ENCODE peak calls at places on chromosomes 7 and 10, in seven cellular contexts. N is endothelial cell, U is psoas muscle, K is GM12865, B is IMR-90, J is heart left ventricle, M is left ventricle myocardium inferior. Y is an unnamed sample.

GRCh38 chr10:73183882-73184281 is 16.0 kb downstream of the FAM149B1 start:
- DNase-seq in N (no peak), U (no peak), K (no peak), B (peak), J (no peak), M (no peak), Y (no peak)

GRCh38 chr7:50538478-50538877 is 26.7 kb downstream of the DDC start:
- DNase-seq in N (no peak), U (no peak), K (no peak), B (no peak), J (no peak), M (no peak), Y (no peak)

GRCh38 chr10:17240617-17241016 is 12.6 kb downstream of the VIM start:
- DNase-seq in N (no peak), U (no peak), K (no peak), B (no peak), J (no peak), M (no peak), Y (no peak)

GRCh38 chr10:128263891-128264688 is 137.9 kb upstream of the MKI67 start:
- DNase-seq in N (peak), U (peak), K (peak), B (peak), J (peak), M (peak), Y (no peak)

GRCh38 chr10:69088801-69089501 is 1.0 kb downstream of the SRGN start:
- DNase-seq in N (no peak), U (no peak), K (peak), B (peak), J (no peak), M (no peak), Y (no peak)

GRCh38 chr10:92304061-92304460 is 13.1 kb downstream of the MARCHF5 start:
- DNase-seq in N (no peak), U (no peak), K (no peak), B (no peak), J (no peak), M (no peak), Y (no peak)

GRCh38 chr10:46033602-46034011 is 3.2 kb upstream of the NCOA4 start:
- DNase-seq in N (peak), U (no peak), K (no peak), B (peak), J (no peak), M (no peak), Y (no peak)

GRCh38 chr7:124411796-124412195 is 353.8 kb downstream of the GPR37 start:
- DNase-seq in N (no peak), U (no peak), K (peak), B (no peak), J (no peak), M (peak), Y (no peak)

GRCh38 chr10:25704622-25705021 is 229.4 kb upstream of the MYO3A start:
- DNase-seq in N (no peak), U (no peak), K (no peak), B (no peak), J (no peak), M (no peak), Y (no peak)

GRCh38 chr7:36735172-36735571 is 10.9 kb upstream of the AOAH start:
- DNase-seq in N (no peak), U (no peak), K (no peak), B (no peak), J (no peak), M (no peak), Y (no peak)

GRCh38 chr10:60573342-60573741 is 183.7 kb upstream of the ANK3 start:
- DNase-seq in N (no peak), U (no peak), K (peak), B (no peak), J (no peak), M (no peak), Y (no peak)

GRCh38 chr10:114995468-114995867 is 57.5 kb downstream of the TRUB1 start:
- DNase-seq in N (no peak), U (no peak), K (no peak), B (peak), J (no peak), M (no peak), Y (no peak)

GRCh38 chr7:152866125-152866524 is 106.6 kb downstream of the ACTR3B start:
- DNase-seq in N (no peak), U (no peak), K (no peak), B (peak), J (no peak), M (no peak), Y (no peak)

GRCh38 chr10:91552706-91553105 is 80.2 kb downstream of the PPP1R3C start:
- DNase-seq in N (no peak), U (no peak), K (no peak), B (peak), J (peak), M (peak), Y (no peak)

GRCh38 chr7:1705856-1706255 is 35.8 kb downstream of the ELFN1 start:
- DNase-seq in N (no peak), U (no peak), K (no peak), B (no peak), J (peak), M (no peak), Y (no peak)

GRCh38 chr7:1981201-1981877 is 251.4 kb downstream of the MAD1L1 start:
- DNase-seq in N (no peak), U (peak), K (no peak), B (no peak), J (no peak), M (no peak), Y (no peak)

GRCh38 chr7:151410405-151411390 is 860 bp upstream of the WDR86 start:
- DNase-seq in N (peak), U (peak), K (no peak), B (no peak), J (no peak), M (no peak), Y (peak)

GRCh38 chr7:132933076-132933466 is 148.8 kb downstream of the CHCHD3 start:
- DNase-seq in N (no peak), U (no peak), K (no peak), B (peak), J (no peak), M (no peak), Y (no peak)

GRCh38 chr7:37052673-37053072 is 328.4 kb upstream of the AOAH start:
- DNase-seq in N (peak), U (no peak), K (peak), B (peak), J (no peak), M (no peak), Y (peak)

GRCh38 chr7:1919539-1920265 is 249.6 kb downstream of the ELFN1 start:
- DNase-seq in N (no peak), U (peak), K (no peak), B (peak), J (peak), M (peak), Y (no peak)

GRCh38 chr10:131850490-131850880 is 50.3 kb upstream of the PPP2R2D start:
- DNase-seq in N (no peak), U (no peak), K (no peak), B (no peak), J (no peak), M (no peak), Y (no peak)

GRCh38 chr7:81851413-81851812 is 81.6 kb upstream of the HGF start:
- DNase-seq in N (no peak), U (no peak), K (no peak), B (no peak), J (no peak), M (no peak), Y (no peak)

GRCh38 chr7:11192506-11192905 is 218.8 kb downstream of the PHF14 start:
- DNase-seq in N (no peak), U (no peak), K (no peak), B (peak), J (no peak), M (no peak), Y (no peak)

GRCh38 chr10:77869626-77870420 is 56.7 kb downstream of the DLG5 start:
- DNase-seq in N (no peak), U (no peak), K (no peak), B (no peak), J (no peak), M (no peak), Y (no peak)

GRCh38 chr10:11993834-11994468 is 48.7 kb downstream of the UPF2 start:
- DNase-seq in N (no peak), U (no peak), K (no peak), B (no peak), J (no peak), M (no peak), Y (no peak)

GRCh38 chr7:48976268-48976667 is 51.9 kb downstream of the CDC14C start:
- DNase-seq in N (no peak), U (no peak), K (no peak), B (no peak), J (no peak), M (no peak), Y (no peak)

GRCh38 chr10:102657984-102658724 is 13.9 kb downstream of the TRIM8 start:
- DNase-seq in N (no peak), U (peak), K (no peak), B (peak), J (peak), M (no peak), Y (no peak)

GRCh38 chr10:132575320-132576201 is 38.0 kb downstream of the INPP5A start:
- DNase-seq in N (no peak), U (no peak), K (peak), B (peak), J (no peak), M (no peak), Y (peak)

GRCh38 chr7:4665661-4666060 is 16.4 kb upstream of the FOXK1 start:
- DNase-seq in N (no peak), U (no peak), K (no peak), B (peak), J (no peak), M (no peak), Y (no peak)

GRCh38 chr7:129144834-129145668 is 544 bp downstream of the TSPAN33 start:
- DNase-seq in N (no peak), U (no peak), K (peak), B (no peak), J (no peak), M (no peak), Y (no peak)

GRCh38 chr7:36208997-36209813 is 56.2 kb downstream of the EEPD1 start:
- DNase-seq in N (no peak), U (no peak), K (no peak), B (peak), J (no peak), M (no peak), Y (no peak)

GRCh38 chr7:53398566-53398965 is 363.1 kb downstream of the POM121L12 start:
- DNase-seq in N (no peak), U (no peak), K (no peak), B (no peak), J (no peak), M (no peak), Y (no peak)

GRCh38 chr7:103003004-103003403 is 71.6 kb downstream of the FBXL13 start:
- DNase-seq in N (no peak), U (no peak), K (no peak), B (no peak), J (no peak), M (no peak), Y (no peak)

GRCh38 chr7:101207459-101207858 is 6.6 kb upstream of the MOGAT3 start:
- DNase-seq in N (no peak), U (no peak), K (no peak), B (no peak), J (no peak), M (no peak), Y (no peak)

GRCh38 chr10:121681982-121682687 is 83.9 kb upstream of the FGFR2 start:
- DNase-seq in N (no peak), U (no peak), K (no peak), B (no peak), J (no peak), M (no peak), Y (no peak)

GRCh38 chr7:115511330-115511729 is 519.2 kb downstream of the TFEC start:
- DNase-seq in N (no peak), U (no peak), K (no peak), B (no peak), J (no peak), M (no peak), Y (no peak)

GRCh38 chr7:102991540-102992214 is 78.9 kb downstream of the LRRC17 start:
- DNase-seq in N (no peak), U (no peak), K (no peak), B (peak), J (no peak), M (no peak), Y (no peak)

GRCh38 chr7:6437251-6437650 is 10.5 kb downstream of the DAGLB start:
- DNase-seq in N (no peak), U (no peak), K (no peak), B (no peak), J (no peak), M (no peak), Y (no peak)
- TF ChIP-seq CTCF in N (no peak), U (no peak), K (no peak), B (no peak), J (no peak), M (no peak), Y (no peak)

GRCh38 chr10:13272164-13272571 is 27.7 kb downstream of the PHYH start:
- DNase-seq in N (no peak), U (peak), K (peak), B (peak), J (peak), M (peak), Y (no peak)

GRCh38 chr10:13270877-13271551 is 28.9 kb downstream of the PHYH start:
- DNase-seq in N (no peak), U (no peak), K (no peak), B (peak), J (no peak), M (no peak), Y (no peak)

GRCh38 chr10:13268841-13269240 is 31.0 kb downstream of the PHYH start:
- DNase-seq in N (no peak), U (no peak), K (no peak), B (no peak), J (no peak), M (no peak), Y (no peak)

GRCh38 chr10:13268310-13268709 is 31.6 kb downstream of the PHYH start:
- DNase-seq in N (no peak), U (no peak), K (no peak), B (no peak), J (no peak), M (no peak), Y (no peak)

DNA sequence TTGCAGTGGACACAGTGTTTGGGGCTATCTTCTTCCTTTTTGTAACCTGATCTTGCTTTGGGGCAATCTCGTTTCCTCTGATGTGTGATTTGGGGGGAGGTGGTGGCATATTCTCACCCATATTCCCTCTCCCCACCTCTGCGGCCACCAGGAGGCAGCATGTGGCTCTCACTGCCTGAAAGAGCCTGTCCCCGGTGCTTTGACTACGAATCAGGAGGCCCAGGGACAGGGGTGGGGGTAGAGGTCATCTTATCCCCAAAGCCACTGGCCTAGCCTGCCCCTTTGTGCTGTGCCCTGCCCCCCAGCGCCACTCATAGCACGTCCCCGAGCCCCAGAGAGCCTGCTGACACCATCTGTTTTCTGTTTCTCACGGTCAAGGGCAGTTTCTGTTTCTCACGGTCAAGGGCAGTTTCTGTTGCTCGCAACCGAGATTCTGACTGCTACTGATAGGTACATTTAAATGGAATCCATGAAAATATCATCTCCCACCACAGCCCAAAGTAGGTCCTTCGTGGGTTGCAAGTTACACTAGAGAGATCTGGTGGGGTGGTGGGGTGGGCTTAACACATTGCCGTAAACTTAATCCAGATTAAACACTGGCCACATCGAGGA is 28.2 kb downstream of the PHYH start:
- DNase-seq in N (peak), U (peak), K (peak), B (peak), J (no peak), M (peak), Y (peak)
- TF ChIP-seq CTCF in N (peak), U (peak), K (peak), B (peak), J (peak), M (peak), Y (no peak)

GRCh38 chr7:33463131-33463530 is 333.8 kb downstream of the BBS9 start:
- DNase-seq in N (no peak), U (no peak), K (no peak), B (no peak), J (no peak), M (no peak), Y (no peak)

GRCh38 chr7:33457041-33457440 is 327.7 kb downstream of the BBS9 start:
- DNase-seq in N (no peak), U (no peak), K (no peak), B (no peak), J (no peak), M (no peak), Y (no peak)

DNA sequence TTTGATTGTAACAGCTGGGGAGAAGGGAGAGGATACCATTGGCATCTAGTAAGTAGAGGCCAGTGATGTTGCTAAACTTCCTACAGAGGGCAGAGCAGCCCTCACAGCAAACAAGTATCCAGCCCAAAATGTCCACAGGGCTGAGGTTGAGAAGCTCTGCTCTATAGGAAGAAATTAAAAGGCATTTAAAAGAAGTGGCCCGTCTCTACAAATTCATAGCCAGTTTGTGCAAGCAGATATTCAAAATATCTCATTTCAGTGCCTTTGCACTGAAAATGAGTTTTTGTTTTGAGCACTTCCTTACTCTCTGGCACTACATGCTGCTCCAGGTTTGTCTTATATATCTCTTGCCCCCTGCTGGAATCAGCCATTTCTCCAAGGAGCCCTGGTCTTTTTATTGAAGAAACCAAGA is 330.0 kb downstream of the BBS9 start:
- DNase-seq in N (peak), U (no peak), K (peak), B (peak), J (no peak), M (no peak), Y (no peak)
- TF ChIP-seq CTCF in N (peak), U (peak), K (peak), B (peak), J (peak), M (peak), Y (peak)

GRCh38 chr10:30184397-30185033 is 125.1 kb upstream of the JCAD start:
- DNase-seq in N (no peak), U (no peak), K (no peak), B (peak), J (no peak), M (no peak), Y (no peak)

GRCh38 chr10:30188101-30188500 is 128.7 kb upstream of the JCAD start:
- DNase-seq in N (peak), U (no peak), K (no peak), B (peak), J (peak), M (no peak), Y (no peak)

GRCh38 chr10:30185916-30186315 is 126.5 kb upstream of the JCAD start:
- DNase-seq in N (no peak), U (no peak), K (no peak), B (peak), J (no peak), M (no peak), Y (no peak)

GRCh38 chr10:30187010-30187409 is 127.6 kb upstream of the JCAD start:
- DNase-seq in N (no peak), U (no peak), K (no peak), B (no peak), J (no peak), M (no peak), Y (no peak)

DNA sequence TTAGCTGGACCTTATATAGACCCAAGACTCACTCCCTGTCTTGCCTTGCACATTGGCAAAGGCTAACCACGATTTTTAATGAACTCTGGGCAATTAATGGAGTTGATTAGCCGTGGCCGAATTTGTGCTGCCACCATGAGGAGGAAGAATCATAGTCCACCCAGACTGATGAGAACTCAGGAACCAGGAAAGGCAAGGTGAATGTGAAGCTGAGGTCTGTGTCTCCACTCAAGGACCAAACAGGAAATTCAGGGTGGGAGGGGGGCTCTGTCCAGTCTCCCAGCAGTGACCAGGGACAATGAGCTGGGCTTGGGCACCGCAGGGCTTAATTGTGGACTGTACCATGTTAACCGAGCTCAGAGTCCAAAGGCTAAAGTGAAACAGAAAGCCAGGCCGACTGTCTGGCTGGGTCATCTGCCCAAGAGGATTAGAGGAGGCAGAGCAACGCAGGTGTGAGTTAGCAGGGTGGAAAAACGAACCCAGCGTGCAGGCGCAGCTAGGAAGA is 127.0 kb upstream of the JCAD start:
- DNase-seq in N (peak), U (no peak), K (peak), B (no peak), J (peak), M (no peak), Y (no peak)
- TF ChIP-seq CTCF in N (no peak), U (no peak), K (no peak), B (peak), J (peak), M (peak), Y (no peak)

GRCh38 chr7:42993038-42993437 is 60.9 kb downstream of the MRPL32 start:
- DNase-seq in N (peak), U (no peak), K (no peak), B (no peak), J (no peak), M (no peak), Y (no peak)
- TF ChIP-seq CTCF in N (no peak), U (no peak), K (no peak), B (no peak), J (no peak), M (no peak), Y (no peak)

DNA sequence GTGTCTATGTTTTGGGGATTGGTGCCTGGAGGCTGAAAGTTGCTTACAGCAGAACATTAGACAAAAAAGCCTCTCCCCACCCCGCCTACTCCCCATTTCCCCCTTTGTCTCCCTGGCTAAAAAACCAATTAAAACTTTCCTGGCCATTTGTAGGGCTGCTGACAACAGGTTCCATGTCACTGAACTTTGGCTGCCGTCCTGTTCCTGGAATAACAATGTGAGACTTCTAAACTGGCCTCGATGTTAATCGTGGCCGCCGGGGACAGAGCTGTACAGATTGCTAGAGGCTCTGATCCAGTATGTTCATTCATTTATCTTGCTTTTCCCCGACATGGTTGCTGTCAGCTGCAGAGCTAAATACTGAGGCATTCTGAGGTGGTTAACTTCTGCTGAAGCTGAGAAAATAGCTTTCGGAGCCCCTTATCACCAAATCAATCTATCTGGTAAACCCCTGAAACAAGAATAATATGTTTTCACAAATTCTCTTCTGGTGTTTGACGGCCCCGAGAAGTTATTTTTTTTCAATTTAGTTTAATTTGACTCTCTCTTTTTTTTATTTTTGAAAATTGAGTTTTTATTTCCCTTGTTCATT is 271.6 kb downstream of the GFRA1 start:
- DNase-seq in N (no peak), U (no peak), K (no peak), B (no peak), J (peak), M (peak), Y (no peak)
- TF ChIP-seq CTCF in N (no peak), U (no peak), K (no peak), B (no peak), J (no peak), M (peak), Y (no peak)

Y was measured in natural killer cell.